ENCODE peak calls at places on chromosomes 12 and 14, in five cellular contexts. W, Z, U, N and B are unnamed samples.

GRCh38 chr12:65537978-65538377 is 259.5 kb downstream of the MSRB3 start:
- DNase-seq in W (no peak), Z (no peak), U (no peak), N (no peak), B (no peak)

GRCh38 chr12:108697905-108698304 is 33.4 kb downstream of the CORO1C start:
- DNase-seq in W (no peak), Z (no peak), U (no peak), N (no peak), B (no peak)

GRCh38 chr14:39203659-39204606 is 28.9 kb downstream of the PNN start:
- DNase-seq in W (no peak), Z (no peak), U (peak), N (no peak), B (no peak)

GRCh38 chr12:99935608-99936007 is 49.1 kb downstream of the ANKS1B start:
- DNase-seq in W (no peak), Z (no peak), U (no peak), N (no peak), B (no peak)

GRCh38 chr12:45591635-45592034 is 137.9 kb upstream of the ARID2 start:
- DNase-seq in W (no peak), Z (no peak), U (no peak), N (no peak), B (no peak)

GRCh38 chr12:28378749-28379148 is 188.5 kb downstream of the CCDC91 start:
- DNase-seq in W (no peak), Z (peak), U (no peak), N (no peak), B (no peak)

GRCh38 chr12:131861261-131862083 is 33.0 kb upstream of the ULK1 start:
- DNase-seq in W (no peak), Z (no peak), U (no peak), N (no peak), B (no peak)

GRCh38 chr12:117140397-117141096 is 41.3 kb upstream of the TESC start:
- DNase-seq in W (no peak), Z (no peak), U (no peak), N (no peak), B (no peak)

GRCh38 chr12:75823475-75823874 is 208.1 kb downstream of the PHLDA1 start:
- DNase-seq in W (no peak), Z (no peak), U (no peak), N (no peak), B (no peak)

GRCh38 chr12:8493084-8493483 is 20.2 kb upstream of the CLEC4D start:
- DNase-seq in W (peak), Z (no peak), U (no peak), N (no peak), B (no peak)

GRCh38 chr12:12800406-12801180 is 12.6 kb upstream of the DDX47 start:
- DNase-seq in W (no peak), Z (peak), U (no peak), N (no peak), B (peak)

GRCh38 chr14:92945959-92946846 is 23.3 kb downstream of the CHGA start:
- DNase-seq in W (no peak), Z (peak), U (no peak), N (peak), B (no peak)

GRCh38 chr12:12436831-12437345 is 80.0 kb downstream of the BORCS5 start:
- DNase-seq in W (no peak), Z (no peak), U (no peak), N (no peak), B (no peak)

GRCh38 chr12:4293299-4293941 is 19.9 kb downstream of the CCND2 start:
- DNase-seq in W (no peak), Z (no peak), U (no peak), N (no peak), B (no peak)

GRCh38 chr14:34220921-34221320 is 241.1 kb downstream of the SPTSSA start:
- DNase-seq in W (peak), Z (no peak), U (no peak), N (no peak), B (no peak)

GRCh38 chr12:65162609-65163008 is 6.8 kb upstream of the LEMD3 start:
- DNase-seq in W (no peak), Z (no peak), U (no peak), N (no peak), B (no peak)

GRCh38 chr12:49428652-49429549 is 61.6 kb downstream of the SPATS2 start:
- DNase-seq in W (peak), Z (peak), U (no peak), N (no peak), B (peak)

GRCh38 chr12:93381183-93381975 is 3.7 kb downstream of the NUDT4 start:
- DNase-seq in W (no peak), Z (no peak), U (no peak), N (no peak), B (no peak)

GRCh38 chr14:90883782-90884181 is 67.6 kb upstream of the TTC7B start:
- DNase-seq in W (no peak), Z (peak), U (no peak), N (no peak), B (no peak)

GRCh38 chr14:81429028-81429427 is 28.9 kb upstream of the STON2 start:
- DNase-seq in W (no peak), Z (no peak), U (no peak), N (no peak), B (no peak)

GRCh38 chr12:116916122-116916521 is 5.4 kb downstream of the FBXW8 start:
- DNase-seq in W (no peak), Z (peak), U (peak), N (no peak), B (no peak)

GRCh38 chr12:103503546-103504480 is 8.0 kb upstream of the C12orf42 start:
- DNase-seq in W (no peak), Z (no peak), U (peak), N (peak), B (no peak)

GRCh38 chr12:45543887-45544286 is 185.6 kb upstream of the ARID2 start:
- DNase-seq in W (peak), Z (peak), U (peak), N (peak), B (peak)

GRCh38 chr12:27970391-27970980 is 2.0 kb downstream of the PTHLH start:
- DNase-seq in W (no peak), Z (peak), U (no peak), N (peak), B (no peak)

GRCh38 chr12:28870839-28871440 is 278.1 kb upstream of the FAR2 start:
- DNase-seq in W (no peak), Z (peak), U (no peak), N (no peak), B (no peak)

GRCh38 chr14:100325231-100325632 is 2.1 kb downstream of the SLC25A47 start:
- DNase-seq in W (no peak), Z (no peak), U (no peak), N (no peak), B (no peak)

GRCh38 chr12:102347761-102348160 is 132.6 kb downstream of the IGF1 start:
- DNase-seq in W (no peak), Z (no peak), U (no peak), N (no peak), B (no peak)

GRCh38 chr14:40847496-40847895 is 759.2 kb upstream of the LRFN5 start:
- DNase-seq in W (no peak), Z (no peak), U (no peak), N (no peak), B (no peak)

GRCh38 chr14:78605065-78605762 is 435.0 kb downstream of the NRXN3 start:
- DNase-seq in W (no peak), Z (no peak), U (no peak), N (no peak), B (no peak)

GRCh38 chr12:12901158-12901791 is 9.9 kb downstream of the GPRC5A start:
- DNase-seq in W (no peak), Z (peak), U (peak), N (no peak), B (no peak)

GRCh38 chr12:109822951-109823411 is 10.2 kb downstream of the TRPV4 start:
- DNase-seq in W (no peak), Z (no peak), U (peak), N (no peak), B (no peak)

GRCh38 chr12:56028511-56029165 is 7.8 kb downstream of the IKZF4 start:
- DNase-seq in W (no peak), Z (no peak), U (no peak), N (no peak), B (no peak)

GRCh38 chr12:117013726-117014125 is 85.5 kb downstream of the TESC start:
- DNase-seq in W (no peak), Z (peak), U (no peak), N (no peak), B (no peak)

GRCh38 chr14:70188292-70188607 is 501 bp downstream of the SLC8A3 start:
- DNase-seq in W (no peak), Z (no peak), U (no peak), N (peak), B (no peak)

GRCh38 chr12:16844875-16845274 is 238.9 kb upstream of the LMO3 start:
- DNase-seq in W (no peak), Z (no peak), U (peak), N (no peak), B (no peak)

GRCh38 chr14:103775506-103775905 is 59.9 kb downstream of the ZFYVE21 start:
- DNase-seq in W (no peak), Z (no peak), U (no peak), N (no peak), B (no peak)

GRCh38 chr12:57756406-57757341 is 1.8 kb downstream of the MARCHF9 start:
- DNase-seq in W (no peak), Z (no peak), U (no peak), N (peak), B (peak)

GRCh38 chr12:101685121-101685520 is 12.3 kb upstream of the CHPT1 start:
- DNase-seq in W (no peak), Z (no peak), U (no peak), N (no peak), B (no peak)

GRCh38 chr12:16605666-16606116 is 271 bp downstream of the LMO3 start:
- DNase-seq in W (no peak), Z (peak), U (peak), N (peak), B (no peak)

GRCh38 chr12:2284857-2285256 is 232.1 kb downstream of the CACNA1C start:
- DNase-seq in W (no peak), Z (peak), U (peak), N (peak), B (peak)

GRCh38 chr12:2284321-2284813 is 231.6 kb downstream of the CACNA1C start:
- DNase-seq in W (no peak), Z (peak), U (no peak), N (peak), B (no peak)

GRCh38 chr12:2286051-2286450 is 233.3 kb downstream of the CACNA1C start:
- DNase-seq in W (no peak), Z (no peak), U (no peak), N (no peak), B (no peak)

GRCh38 chr12:2286461-2287131 is 233.8 kb downstream of the CACNA1C start:
- DNase-seq in W (no peak), Z (no peak), U (no peak), N (no peak), B (no peak)

DNA sequence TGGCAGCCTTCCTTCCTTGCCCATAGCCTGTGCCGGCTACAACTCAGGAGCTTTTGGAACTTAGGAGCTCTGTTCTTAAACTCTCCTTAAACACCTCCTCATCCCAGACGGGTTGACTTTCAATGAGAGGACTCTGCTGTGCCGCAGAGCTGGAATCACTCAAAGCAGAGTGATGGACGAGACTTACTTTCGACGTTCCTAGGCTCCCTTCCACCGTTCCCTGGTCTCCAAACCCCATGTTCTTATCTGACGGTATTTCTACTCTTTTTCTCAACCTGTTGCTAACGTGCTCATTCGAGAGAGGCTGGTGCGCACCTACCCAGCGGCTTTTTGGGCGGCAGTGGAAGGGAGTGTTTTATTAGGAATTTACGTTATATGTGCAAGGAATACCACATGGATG is 232.7 kb downstream of the CACNA1C start:
- DNase-seq in W (no peak), Z (no peak), U (no peak), N (no peak), B (no peak)
- TF ChIP-seq SMC3 in W (no peak), Z (no peak), U (no peak), N (no peak), B (no peak)

DNA sequence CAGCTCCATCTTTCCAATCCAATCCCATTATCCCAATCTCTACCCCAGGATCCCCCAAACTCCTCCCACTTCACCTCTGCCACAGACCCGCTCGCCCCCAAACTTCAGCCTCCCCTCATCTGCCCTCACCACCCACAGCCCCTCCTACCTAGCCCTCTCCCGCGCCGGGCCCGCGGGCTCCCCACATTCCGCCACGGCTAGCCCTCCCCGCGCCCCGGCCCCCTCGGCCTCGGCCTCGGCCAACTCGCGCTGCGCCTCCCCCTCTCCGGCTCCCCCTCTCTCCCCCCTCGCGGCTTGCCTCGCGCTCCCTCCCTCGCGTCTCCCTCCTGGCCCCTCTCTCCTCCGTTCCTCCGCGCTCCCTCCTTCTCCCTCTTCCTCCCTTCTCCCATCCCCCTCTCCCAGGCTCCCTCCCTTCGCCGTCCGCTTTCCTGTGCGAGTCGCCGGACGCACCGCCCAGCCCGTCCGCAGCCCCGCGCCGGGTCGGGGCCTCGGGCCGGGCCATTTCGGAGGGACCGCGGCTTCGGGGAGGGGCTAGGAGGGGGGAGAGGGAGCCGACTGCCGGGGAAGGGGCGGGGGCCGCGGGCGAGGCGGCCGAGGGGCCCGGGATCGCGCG is at the start of gene ATN1:
- DNase-seq in W (no peak), Z (peak), U (no peak), N (peak), B (peak)
- TF ChIP-seq MXI1 in W (no peak), Z (peak), U (peak), N (no peak), B (no peak)

GRCh38 chr12:53985358-53985899 is 483 bp downstream of the HOXC10 start:
- DNase-seq in W (no peak), Z (no peak), U (no peak), N (peak), B (no peak)
- TF ChIP-seq SMC3 in W (no peak), Z (no peak), U (no peak), N (no peak), B (no peak)

DNA sequence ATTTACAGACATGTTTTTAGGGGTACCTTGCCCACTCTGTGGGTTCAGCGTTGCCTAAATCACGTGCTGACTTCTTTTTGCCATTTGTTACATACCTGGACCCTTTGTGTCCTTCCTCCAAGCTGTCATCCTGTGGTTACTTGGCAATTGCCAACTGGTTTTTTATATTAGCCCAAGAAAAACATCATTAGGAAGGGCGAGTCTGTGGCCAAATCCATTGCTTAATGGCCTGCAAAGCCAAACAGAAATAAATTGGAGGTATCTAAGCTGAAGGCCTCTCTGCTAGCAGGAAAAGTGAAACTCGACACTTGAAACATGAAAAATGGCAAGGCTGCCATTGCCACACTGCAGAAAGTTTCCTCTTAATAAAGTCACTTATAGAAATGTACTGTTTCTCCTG is 190.4 kb downstream of the NUAK1 start:
- DNase-seq in W (no peak), Z (peak), U (no peak), N (no peak), B (no peak)
- TF ChIP-seq MXI1 in W (no peak), Z (no peak), U (no peak), N (no peak), B (no peak)

DNA sequence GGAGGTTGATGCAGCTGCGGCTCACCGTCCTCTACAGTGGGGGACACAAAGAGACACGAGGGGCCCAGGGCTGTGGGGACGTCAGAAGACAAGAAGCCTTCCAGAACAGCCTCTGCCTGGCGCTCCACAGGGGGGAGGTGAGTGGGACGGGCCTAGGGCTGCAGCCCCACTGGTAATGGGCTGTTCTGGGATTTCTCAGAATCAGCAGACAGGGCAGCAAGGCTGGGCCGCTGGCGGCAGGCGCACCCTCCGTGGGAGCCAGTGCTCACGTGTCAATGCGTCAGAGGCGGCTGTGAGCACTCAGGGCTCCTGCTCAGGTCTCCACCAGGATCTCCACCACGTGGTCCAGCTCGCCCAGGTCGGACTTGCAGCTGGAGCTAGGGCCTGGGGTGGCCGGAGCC is 10.0 kb downstream of the CDCA4 start:
- DNase-seq in W (no peak), Z (no peak), U (no peak), N (no peak), B (no peak)
- TF ChIP-seq SMC3 in W (no peak), Z (no peak), U (no peak), N (no peak), B (no peak)

DNA sequence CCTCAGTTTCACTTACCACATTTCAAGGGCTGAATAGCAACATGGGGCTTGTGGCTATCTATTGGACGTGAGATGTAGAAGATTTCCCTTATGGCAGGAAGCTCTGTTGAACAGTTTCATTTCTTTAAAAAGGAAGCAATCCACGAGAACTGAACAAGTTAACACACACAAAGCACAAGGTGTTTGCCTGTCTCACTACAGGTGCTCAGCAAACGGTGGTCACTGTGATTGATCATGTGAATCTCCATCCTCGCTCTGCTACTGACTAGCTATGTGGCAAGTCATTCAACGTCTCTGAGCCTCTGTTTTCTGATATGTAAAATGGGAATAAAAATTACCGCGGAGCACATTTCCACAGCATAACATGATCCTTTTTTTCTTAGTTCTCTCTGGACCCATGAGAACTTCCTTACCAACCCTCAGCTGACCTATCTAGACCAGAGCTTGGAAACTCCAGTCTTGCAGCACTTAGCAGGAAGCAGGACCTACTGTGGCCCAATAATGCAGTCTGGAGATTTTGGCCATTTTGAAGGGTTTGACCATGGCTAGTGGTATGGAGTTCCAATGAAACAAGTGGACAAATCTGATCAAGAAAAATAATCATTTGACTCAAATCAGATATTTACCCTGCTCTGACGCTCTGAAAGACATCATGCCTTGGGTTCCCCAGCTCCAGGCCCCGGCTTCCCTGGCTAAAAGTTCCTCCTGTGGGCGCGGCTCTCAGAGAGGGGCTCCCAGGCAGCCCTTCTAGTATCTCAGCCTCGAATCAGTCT is 278.8 kb downstream of the ZFP36L1 start:
- DNase-seq in W (peak), Z (no peak), U (no peak), N (no peak), B (no peak)
- TF ChIP-seq MXI1 in W (no peak), Z (no peak), U (no peak), N (no peak), B (no peak)

GRCh38 chr12:47901285-47902093 is 3.3 kb downstream of the VDR start:
- DNase-seq in W (no peak), Z (no peak), U (no peak), N (no peak), B (no peak)
- TF ChIP-seq SMC3 in W (no peak), Z (no peak), U (no peak), N (no peak), B (no peak)

GRCh38 chr12:129776977-129777667 is 126.7 kb downstream of the TMEM132D start:
- DNase-seq in W (no peak), Z (no peak), U (no peak), N (no peak), B (no peak)
- TF ChIP-seq MXI1 in W (no peak), Z (no peak), U (no peak), N (no peak), B (no peak)